ENCODE peak calls at places on chromosomes 6 and 20, in ten cellular contexts. A, G, S, D, W, J, U, V, Q and T are unnamed samples.

GRCh38 chr6:144063744-144064401 is 31.5 kb downstream of the SF3B5 start:
- DNase-seq in A (peak; percentile 68), G (peak; percentile 85), S (peak; percentile 82), D (peak; percentile 85), W (peak; percentile 61), J (peak; percentile 67), U (peak; percentile 85), V (peak; percentile 96), Q (no peak), T (peak; percentile 72)

GRCh38 chr6:56757585-56757984 is 114.9 kb upstream of the DST start:
- DNase-seq in A (no peak), G (no peak), S (peak; percentile 43), D (no peak), W (peak; percentile 72), J (peak; percentile 61), U (peak; percentile 35), V (no peak), Q (peak; percentile 84), T (no peak)

GRCh38 chr6:108576724-108577123 is 16.0 kb downstream of the FOXO3 start:
- DNase-seq in A (no peak), G (no peak), S (no peak), D (no peak), W (no peak), J (no peak), U (no peak), V (no peak), Q (no peak), T (no peak)

GRCh38 chr6:4383910-4384637 is 248.7 kb upstream of the ECI2 start:
- DNase-seq in A (peak; percentile 14), G (no peak), S (no peak), D (no peak), W (no peak), J (no peak), U (no peak), V (no peak), Q (peak; percentile 23), T (no peak)

GRCh38 chr20:36988494-36988966 is 37.0 kb upstream of the SAMHD1 start:
- DNase-seq in A (no peak), G (no peak), S (peak; percentile 26), D (no peak), W (peak; percentile 32), J (peak; percentile 28), U (no peak), V (no peak), Q (peak; percentile 11), T (peak; percentile 3)

GRCh38 chr6:52595000-52595795 is 18.3 kb upstream of the TRAM2 start:
- DNase-seq in A (peak; percentile 71), G (peak; percentile 34), S (peak; percentile 46), D (peak; percentile 34), W (peak; percentile 9), J (peak; percentile 94), U (no peak), V (no peak), Q (peak; percentile 96), T (peak; percentile 93)

GRCh38 chr20:23149623-23150279 is 63.6 kb upstream of the CD93 start:
- DNase-seq in A (peak; percentile 19), G (no peak), S (no peak), D (no peak), W (peak; percentile 31), J (no peak), U (no peak), V (no peak), Q (no peak), T (no peak)

GRCh38 chr20:46333136-46333991 is 25.1 kb upstream of the CDH22 start:
- DNase-seq in A (no peak), G (no peak), S (no peak), D (peak; percentile 43), W (peak; percentile 23), J (no peak), U (peak; percentile 54), V (no peak), Q (no peak), T (no peak)

GRCh38 chr20:20612251-20612650 is 100.2 kb downstream of the RALGAPA2 start:
- DNase-seq in A (no peak), G (no peak), S (no peak), D (no peak), W (no peak), J (no peak), U (no peak), V (no peak), Q (no peak), T (no peak)

GRCh38 chr6:80440496-80441160 is 334.2 kb downstream of the BCKDHB start:
- DNase-seq in A (no peak), G (no peak), S (no peak), D (no peak), W (no peak), J (no peak), U (no peak), V (no peak), Q (no peak), T (no peak)

GRCh38 chr6:148223424-148223842 is 119.2 kb upstream of the SASH1 start:
- DNase-seq in A (peak; percentile 60), G (no peak), S (no peak), D (no peak), W (peak; percentile 14), J (peak; percentile 83), U (no peak), V (no peak), Q (peak; percentile 40), T (peak; percentile 45)

GRCh38 chr6:56806368-56806767 is 148.5 kb upstream of the BEND6 start:
- DNase-seq in A (no peak), G (no peak), S (no peak), D (no peak), W (no peak), J (no peak), U (no peak), V (no peak), Q (no peak), T (no peak)

GRCh38 chr20:35042268-35042667 is 50.3 kb downstream of the TRPC4AP start:
- DNase-seq in A (no peak), G (no peak), S (no peak), D (no peak), W (no peak), J (no peak), U (no peak), V (no peak), Q (no peak), T (no peak)

GRCh38 chr6:70668499-70668812 is 773 bp downstream of the SMAP1 start:
- DNase-seq in A (no peak), G (no peak), S (no peak), D (no peak), W (peak; percentile 10), J (peak; percentile 68), U (no peak), V (no peak), Q (no peak), T (peak; percentile 55)

GRCh38 chr6:95091823-95092436 is 485.4 kb upstream of the MANEA start:
- DNase-seq in A (no peak), G (no peak), S (no peak), D (no peak), W (peak; percentile 67), J (peak; percentile 66), U (no peak), V (no peak), Q (peak; percentile 87), T (peak; percentile 73)

GRCh38 chr20:63706027-63706695 is 1.6 kb downstream of the ARFRP1 start:
- DNase-seq in A (no peak), G (no peak), S (peak; percentile 20), D (no peak), W (no peak), J (no peak), U (no peak), V (no peak), Q (no peak), T (no peak)

GRCh38 chr20:39885975-39886649 is 802.9 kb downstream of the MAFB start:
- DNase-seq in A (peak; percentile 83), G (peak; percentile 70), S (peak; percentile 74), D (peak; percentile 68), W (peak; percentile 13), J (peak; percentile 98), U (peak; percentile 42), V (peak; percentile 55), Q (peak; percentile 82), T (peak; percentile 88)

GRCh38 chr6:169723200-169723909 is 945 bp downstream of the PHF10 start:
- DNase-seq in A (peak; percentile 62), G (peak; percentile 87), S (peak; percentile 81), D (peak; percentile 87), W (peak; percentile 29), J (peak; percentile 79), U (peak; percentile 73), V (peak; percentile 85), Q (peak; percentile 66), T (peak; percentile 83)

GRCh38 chr6:163860194-163861081 is 445.9 kb downstream of the QKI start:
- DNase-seq in A (no peak), G (peak; percentile 31), S (no peak), D (no peak), W (no peak), J (peak; percentile 22), U (no peak), V (no peak), Q (peak; percentile 78), T (peak; percentile 62)

GRCh38 chr20:3813758-3814581 is 6.4 kb upstream of the AP5S1 start:
- DNase-seq in A (no peak), G (no peak), S (peak; percentile 31), D (no peak), W (no peak), J (no peak), U (no peak), V (peak; percentile 38), Q (no peak), T (no peak)
- H3K4me1 ChIP-seq in A (peaks cover 33% of the 10 kb centered on the region), G (peaks cover 48% of the 10 kb centered on the region), S (peaks cover 39% of the 10 kb centered on the region), D (peaks cover 32% of the 10 kb centered on the region), W (peaks cover 45% of the 10 kb centered on the region), J (peaks cover 27% of the 10 kb centered on the region), U (peaks cover 5% of the 10 kb centered on the region), V (peaks cover 55% of the 10 kb centered on the region), Q (peaks cover 24% of the 10 kb centered on the region), T (peaks cover 29% of the 10 kb centered on the region)

GRCh38 chr20:56003111-56003800 is 2.1 kb downstream of the CBLN4 start:
- DNase-seq in A (no peak), G (no peak), S (no peak), D (no peak), W (no peak), J (no peak), U (no peak), V (no peak), Q (no peak), T (no peak)
- H3K9me3 ChIP-seq in A (peaks cover 16% of the 10 kb centered on the region), G (no peaks in the 10 kb centered on the region), S (no peaks in the 10 kb centered on the region), D (no peaks in the 10 kb centered on the region), W (peaks cover 33% of the 10 kb centered on the region), J (no peaks in the 10 kb centered on the region), U (no peaks in the 10 kb centered on the region), V (no peaks in the 10 kb centered on the region), Q (no peaks in the 10 kb centered on the region), T (no peaks in the 10 kb centered on the region)

DNA sequence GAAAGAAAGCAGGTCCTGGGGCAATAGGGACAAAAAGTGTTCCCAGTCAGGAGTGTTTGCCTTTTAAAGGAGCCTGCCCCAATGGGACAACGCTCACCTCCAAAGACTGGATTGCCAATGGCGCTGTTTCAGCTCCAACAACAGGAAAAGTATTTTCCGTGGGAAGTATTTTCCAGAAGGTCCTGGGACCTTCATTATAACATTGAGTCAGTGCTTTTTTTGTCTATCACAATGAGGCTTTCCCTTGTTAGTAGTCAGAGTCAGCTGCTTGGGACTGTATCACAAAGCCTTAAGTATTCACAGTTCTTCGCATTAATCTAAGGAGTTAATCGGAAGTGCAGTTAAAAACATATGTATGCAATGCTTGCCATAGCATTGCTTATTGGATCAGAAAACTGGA is 17.3 kb downstream of the TRAF3IP2 start:
- DNase-seq in A (no peak), G (no peak), S (no peak), D (no peak), W (no peak), J (peak; percentile 56), U (no peak), V (no peak), Q (peak; percentile 37), T (no peak)
- H3K4me1 ChIP-seq in A (peaks cover 78% of the 10 kb centered on the region), G (peaks cover 79% of the 10 kb centered on the region), S (peaks cover 90% of the 10 kb centered on the region), D (peaks cover 80% of the 10 kb centered on the region), W (peaks cover 74% of the 10 kb centered on the region), J (peaks cover 86% of the 10 kb centered on the region), U (peaks cover 19% of the 10 kb centered on the region), V (peaks cover 87% of the 10 kb centered on the region), Q (peaks cover 39% of the 10 kb centered on the region), T (peaks cover 92% of the 10 kb centered on the region)

GRCh38 chr6:23175391-23175790 is 606.0 kb downstream of the HDGFL1 start:
- DNase-seq in A (no peak), G (no peak), S (no peak), D (no peak), W (no peak), J (peak; percentile 70), U (no peak), V (no peak), Q (peak; percentile 84), T (peak; percentile 70)
- H3K9me3 ChIP-seq in A (no peaks in the 10 kb centered on the region), G (no peaks in the 10 kb centered on the region), S (no peaks in the 10 kb centered on the region), D (no peaks in the 10 kb centered on the region), W (no peaks in the 10 kb centered on the region), J (no peaks in the 10 kb centered on the region), U (no peaks in the 10 kb centered on the region), V (no peaks in the 10 kb centered on the region), Q (no peaks in the 10 kb centered on the region), T (peaks cover 5% of the 10 kb centered on the region)